ENCODE peak calls at places on chromosomes 5 and 9, in six cellular contexts. U, J, S, I, X and H are unnamed samples.

GRCh38 chr5:179878222-179879002 is 19.8 kb upstream of the MRNIP start:
- DNase-seq in U (no peak), J (no peak), X (no peak), I (no peak), S (no peak), H (no peak)

GRCh38 chr9:120538339-120538738 is 41.6 kb downstream of the CDK5RAP2 start:
- DNase-seq in I (peak; percentile 15), S (peak; percentile 38), U (no peak), X (peak; percentile 25), J (peak; percentile 13), H (no peak)

GRCh38 chr5:164370841-164371240 is 865.4 kb downstream of the MAT2B start:
- DNase-seq in J (peak; percentile 5), I (no peak), X (no peak), U (no peak), S (no peak), H (no peak)

GRCh38 chr9:87109851-87110250 is 162.5 kb upstream of the GAS1 start:
- DNase-seq in I (peak; percentile 58), U (peak; percentile 62), S (no peak), J (peak; percentile 72), X (no peak), H (no peak)

GRCh38 chr5:176590035-176590729 is 19.8 kb downstream of the GPRIN1 start:
- DNase-seq in U (no peak), S (no peak), X (no peak), J (no peak), I (no peak), H (no peak)

GRCh38 chr5:149895416-149896345 is 48.9 kb downstream of the PDE6A start:
- DNase-seq in X (peak; percentile 41), J (peak; percentile 10), I (peak; percentile 57), U (peak; percentile 61), S (no peak), H (no peak)

GRCh38 chr9:86690034-86690433 is 257.3 kb downstream of the GAS1 start:
- DNase-seq in X (no peak), U (no peak), S (no peak), I (no peak), J (no peak), H (no peak)

GRCh38 chr5:132546108-132546507 is 2.8 kb upstream of the IL5 start:
- DNase-seq in I (no peak), J (no peak), U (no peak), X (no peak), S (no peak), H (no peak)

GRCh38 chr5:72324186-72324825 is 4.1 kb downstream of the PTCD2 start:
- DNase-seq in U (no peak), X (no peak), J (no peak), I (no peak), S (no peak), H (no peak)

GRCh38 chr5:159051431-159052281 is 48.1 kb downstream of the EBF1 start:
- DNase-seq in S (peak; percentile 73), I (peak; percentile 47), J (no peak), U (peak; percentile 36), X (peak; percentile 61), H (peak; percentile 87)

GRCh38 chr9:112051812-112052211 is 123.3 kb downstream of the SUSD1 start:
- DNase-seq in S (no peak), U (no peak), J (no peak), I (no peak), X (no peak), H (no peak)

GRCh38 chr5:122352331-122352730 is 40.3 kb downstream of the SNCAIP start:
- DNase-seq in X (peak; percentile 44), S (no peak), U (peak; percentile 68), J (peak; percentile 75), I (peak; percentile 60), H (no peak)

GRCh38 chr9:86713970-86714369 is 233.3 kb downstream of the GAS1 start:
- DNase-seq in J (peak; percentile 36), U (no peak), X (no peak), I (peak; percentile 87), S (no peak), H (no peak)

GRCh38 chr5:67061511-67061910 is 135.1 kb downstream of the CD180 start:
- DNase-seq in U (no peak), S (no peak), I (no peak), X (no peak), J (no peak), H (no peak)

GRCh38 chr9:97554566-97555075 is 53.2 kb downstream of the TMOD1 start:
- DNase-seq in J (no peak), X (no peak), I (no peak), S (no peak), U (no peak), H (no peak)

GRCh38 chr9:33151007-33151557 is 16.1 kb downstream of the B4GALT1 start:
- DNase-seq in I (peak; percentile 95), U (peak; percentile 97), J (peak; percentile 98), S (peak; percentile 45), X (peak; percentile 95), H (no peak)

GRCh38 chr5:122937914-122938313 is 92.5 kb downstream of the SNX24 start:
- DNase-seq in U (peak; percentile 6), S (no peak), J (no peak), X (no peak), I (no peak), H (no peak)

GRCh38 chr5:80541392-80541791 is 28.7 kb downstream of the ANKRD34B start:
- DNase-seq in X (no peak), J (no peak), I (no peak), U (no peak), S (no peak), H (no peak)

GRCh38 chr5:129459485-129460120 is 495 bp upstream of the ADAMTS19 start:
- DNase-seq in I (peak; percentile 75), S (peak; percentile 84), X (peak; percentile 80), U (peak; percentile 53), J (peak; percentile 4), H (peak; percentile 73)

GRCh38 chr5:156920042-156920860 is 42.8 kb downstream of the TIMD4 start:
- DNase-seq in S (no peak), U (no peak), I (no peak), J (no peak), X (no peak), H (no peak)

GRCh38 chr5:121969660-121970295 is 8.0 kb downstream of the SRFBP1 start:
- DNase-seq in X (peak; percentile 45), J (peak; percentile 31), S (no peak), U (peak; percentile 40), I (peak; percentile 23), H (no peak)

GRCh38 chr5:34622046-34622435 is 34.1 kb upstream of the RAI14 start:
- DNase-seq in S (no peak), I (peak; percentile 86), X (peak; percentile 35), U (peak; percentile 45), J (peak; percentile 36), H (no peak)

GRCh38 chr5:5308319-5308718 is 114.2 kb upstream of the ICE1 start:
- DNase-seq in X (no peak), J (no peak), S (no peak), I (no peak), U (no peak), H (no peak)

GRCh38 chr5:178483620-178484019 is 106.6 kb downstream of the COL23A1 start:
- DNase-seq in I (no peak), X (no peak), J (no peak), S (no peak), U (no peak), H (no peak)

GRCh38 chr5:134446938-134447337 is 35.3 kb upstream of the CDKN2AIPNL start:
- DNase-seq in X (no peak), I (no peak), S (peak; percentile 76), U (no peak), J (no peak), H (no peak)

GRCh38 chr9:4225291-4226119 is 74.4 kb downstream of the GLIS3 start:
- DNase-seq in X (peak; percentile 85), I (peak; percentile 56), J (peak; percentile 95), S (no peak), U (peak; percentile 52), H (no peak)

GRCh38 chr5:141992349-141992963 is 20.4 kb downstream of the GNPDA1 start:
- DNase-seq in X (peak; percentile 67), U (peak; percentile 70), I (peak; percentile 85), S (peak; percentile 68), J (peak; percentile 62), H (no peak)

GRCh38 chr5:38601133-38601842 is 44.8 kb upstream of the LIFR start:
- DNase-seq in J (no peak), X (no peak), U (peak; percentile 35), I (no peak), S (no peak), H (no peak)

DNA sequence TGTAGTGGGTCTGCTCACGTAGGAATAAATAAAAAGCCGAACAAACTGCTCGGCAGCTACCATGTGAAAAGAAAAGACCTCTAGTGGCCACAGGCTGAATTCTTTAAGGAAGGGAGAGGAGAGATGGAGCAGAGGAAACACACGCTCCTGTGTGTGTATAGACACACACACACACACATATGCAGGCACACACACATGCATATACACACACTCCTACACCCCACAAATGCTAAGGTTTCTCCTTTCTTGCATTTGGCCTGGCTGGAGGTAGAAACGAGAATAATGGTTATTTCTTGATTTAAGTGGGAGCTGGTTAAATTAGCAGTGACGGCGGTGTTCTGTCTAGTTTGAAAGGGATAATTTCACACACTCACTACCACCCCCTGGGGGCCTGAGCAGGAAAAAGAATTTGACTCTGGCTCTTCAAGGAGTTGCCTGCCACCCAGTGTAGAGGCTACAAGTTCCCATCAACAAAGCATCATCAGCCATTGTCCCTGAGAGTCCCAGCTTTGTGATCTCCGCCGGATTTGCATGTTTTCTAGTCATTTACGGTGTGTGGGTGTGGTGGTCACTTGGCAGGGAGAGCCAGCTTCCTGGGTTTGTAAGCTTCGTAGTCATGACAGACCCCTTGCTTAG is at the start of gene INSYN2B:
- DNase-seq in U (peak; percentile 93), J (peak; percentile 87), X (peak; percentile 94), S (peak; percentile 97), I (peak; percentile 93), H (no peak)
- H3K9ac ChIP-seq in U (peak within 1 kb of the TSS; percentile 52), J (peak within 1 kb of the TSS; percentile 91), X (peak within 1 kb of the TSS; percentile 93), S (peak within 1 kb of the TSS; percentile 62), I (peak within 1 kb of the TSS; percentile 84), H (no peak within 1 kb of the TSS)

GRCh38 chr9:132986114-132986513 is 7.6 kb downstream of the GFI1B start:
- DNase-seq in S (no peak), J (no peak), I (no peak), X (no peak), U (no peak), H (no peak)
- H3K9ac ChIP-seq in S (no peak overlapping the region), J (no peak overlapping the region), I (no peak overlapping the region), X (no peak overlapping the region), U (no peak overlapping the region), H (no peak overlapping the region)

GRCh38 chr5:172107606-172108005 is 80.4 kb downstream of the STK10 start:
- DNase-seq in I (peak; percentile 88), J (peak; percentile 84), S (peak; percentile 63), X (peak; percentile 68), U (peak; percentile 54), H (peak; percentile 41)
- H3K9ac ChIP-seq in I (peak overlapping the region; percentile 67), J (peak overlapping the region; percentile 4), S (no peak overlapping the region), X (peak overlapping the region; percentile 82), U (peak overlapping the region; percentile 22), H (peak overlapping the region; percentile 66)

DNA sequence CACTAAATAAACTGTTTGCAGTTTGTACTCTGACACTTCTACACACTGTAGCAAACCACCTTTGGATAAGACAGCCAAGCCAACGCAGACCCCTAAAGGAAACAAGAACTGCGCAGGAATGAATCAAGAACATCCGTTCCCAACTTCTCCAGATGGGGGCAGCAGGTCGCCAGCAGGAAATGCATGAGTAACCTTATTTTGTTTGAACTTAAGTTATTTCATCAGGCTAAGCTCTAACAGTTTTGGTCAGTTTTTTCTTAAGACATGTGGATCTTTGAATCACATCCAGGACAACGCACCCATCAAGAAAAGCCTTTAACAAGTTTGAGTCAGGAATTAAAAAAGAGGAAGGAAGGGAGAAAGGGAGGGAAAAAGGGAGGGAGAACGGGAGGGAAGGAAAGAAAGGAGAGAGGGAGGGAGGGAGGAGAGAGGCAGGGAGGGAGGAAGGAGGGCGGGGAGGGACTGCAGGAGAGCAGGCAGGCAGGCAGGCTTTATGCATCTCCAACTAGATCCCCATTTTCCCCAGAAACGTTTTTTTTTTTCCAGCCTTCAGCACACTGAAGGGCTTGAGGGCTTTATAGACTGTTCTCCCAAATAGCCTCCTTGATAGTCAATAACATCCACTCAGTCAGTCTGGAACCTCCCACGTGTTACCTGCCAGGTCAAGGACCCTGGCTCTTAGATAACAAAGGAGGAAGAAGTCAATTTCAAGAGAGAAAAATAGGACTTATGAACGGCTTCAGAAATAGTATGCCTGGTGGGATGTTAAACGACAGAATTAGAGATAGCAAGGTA is 22.2 kb downstream of the BHMT start:
- DNase-seq in S (peak; percentile 91), J (peak; percentile 88), I (peak; percentile 93), U (peak; percentile 94), X (peak; percentile 86), H (no peak)
- H3K9ac ChIP-seq in S (peak overlapping the region; percentile 42), J (peak overlapping the region; percentile 56), I (peak overlapping the region; percentile 80), U (no peak overlapping the region), X (peak overlapping the region; percentile 90), H (no peak overlapping the region)